ENCODE peak calls at places on chromosomes 5 and 9, in six cellular contexts. G is KBM-7, V is glutamatergic neuron, R is Ammon's horn, D is transverse colon, C is memory B cell. M is an unnamed sample.

GRCh38 chr5:168123853-168124528 is 167.5 kb upstream of the WWC1 start:
- DNase-seq in V (no peak), C (no peak), D (no peak), R (no peak), G (no peak), M (no peak)

GRCh38 chr5:179121667-179122111 is 61.5 kb downstream of the ZNF354C start:
- DNase-seq in C (no peak), R (no peak), V (no peak), D (no peak), G (no peak), M (no peak)

GRCh38 chr9:30982301-30982700 is 1402.1 kb upstream of the ACO1 start:
- DNase-seq in C (no peak), D (no peak), R (no peak), V (no peak), G (no peak), M (no peak)

GRCh38 chr9:123321874-123322770 is 33.9 kb upstream of the CRB2 start:
- DNase-seq in V (no peak), D (no peak), R (no peak), C (no peak), G (no peak), M (no peak)

GRCh38 chr5:142323480-142324376 is 1.1 kb downstream of the SPRY4 start:
- DNase-seq in G (peak), C (no peak), D (peak), R (no peak), V (no peak), M (no peak)

GRCh38 chr5:172712610-172713009 is 58.4 kb downstream of the DUSP1 start:
- DNase-seq in R (no peak), D (no peak), C (no peak), V (no peak), G (no peak), M (no peak)

GRCh38 chr5:79806741-79807140 is 117.1 kb downstream of the CMYA5 start:
- DNase-seq in V (no peak), R (peak), C (no peak), D (no peak), G (no peak), M (no peak)

GRCh38 chr9:87665516-87665915 is 60.4 kb upstream of the CTSL start:
- DNase-seq in C (no peak), V (no peak), R (no peak), G (no peak), D (no peak), M (no peak)

GRCh38 chr5:179438041-179438441 is 92.8 kb upstream of the ADAMTS2 start:
- DNase-seq in V (no peak), C (no peak), G (no peak), D (no peak), R (no peak), M (peak)

GRCh38 chr5:126369995-126370731 is 53.0 kb upstream of the GRAMD2B start:
- DNase-seq in G (no peak), C (no peak), V (no peak), D (no peak), R (peak), M (no peak)

GRCh38 chr9:76667521-76667957 is 96.7 kb upstream of the PCA3 start:
- DNase-seq in D (no peak), C (no peak), V (no peak), R (no peak), G (no peak), M (no peak)

GRCh38 chr5:149153751-149154610 is 12.7 kb downstream of the ABLIM3 start:
- DNase-seq in D (no peak), G (no peak), V (peak), R (no peak), C (no peak), M (no peak)

GRCh38 chr5:128083811-128084227 is 253 bp downstream of the SLC12A2 start:
- DNase-seq in R (no peak), V (no peak), C (no peak), G (no peak), D (no peak), M (no peak)

M was measured in BE2C.